ENCODE peak calls at places on chromosomes 1 and 21, in seven cellular contexts. A, E, X, N, L, T and V are unnamed samples.
A peak's percentile ranks its signal among the peaks of the same experiment; 100 is the strongest.

GRCh38 chr1:90295534-90295933 is 300.6 kb downstream of the ZNF326 start:
- DNase-seq in A (no peak), E (no peak), X (no peak), N (no peak), L (no peak), T (no peak), V (no peak)

GRCh38 chr1:209653915-209654351 is 1.7 kb upstream of the LAMB3 start:
- DNase-seq in A (no peak), E (no peak), X (no peak), N (no peak), L (no peak), T (no peak), V (no peak)

GRCh38 chr1:231636157-231636556 is 9.6 kb downstream of the DISC1 start:
- DNase-seq in A (peak; percentile 10), E (peak; percentile 81), X (peak; percentile 37), N (no peak), L (no peak), T (no peak), V (no peak)

GRCh38 chr1:229710746-229711145 is 84.7 kb downstream of the URB2 start:
- DNase-seq in A (no peak), E (no peak), X (no peak), N (no peak), L (no peak), T (no peak), V (no peak)

GRCh38 chr1:223143760-223144248 is 756 bp upstream of the TLR5 start:
- DNase-seq in A (peak; percentile 5), E (no peak), X (peak; percentile 79), N (no peak), L (peak; percentile 89), T (peak; percentile 13), V (no peak)

GRCh38 chr1:40153073-40153770 is 8.0 kb upstream of the RLF start:
- DNase-seq in A (peak; percentile 33), E (peak; percentile 74), X (no peak), N (no peak), L (peak; percentile 85), T (no peak), V (no peak)

GRCh38 chr21:35611752-35612151 is 448.6 kb downstream of the SETD4 start:
- DNase-seq in A (no peak), E (peak; percentile 21), X (no peak), N (no peak), L (peak; percentile 6), T (no peak), V (no peak)

GRCh38 chr1:110390096-110390495 is 730 bp downstream of the SLC16A4 start:
- DNase-seq in A (no peak), E (peak; percentile 96), X (peak; percentile 69), N (no peak), L (no peak), T (no peak), V (peak; percentile 37)

GRCh38 chr1:156885314-156885713 is 8.2 kb upstream of the PEAR1 start:
- DNase-seq in A (no peak), E (no peak), X (no peak), N (no peak), L (no peak), T (no peak), V (no peak)

GRCh38 chr1:154626456-154627246 is 18.7 kb upstream of the ADAR start:
- DNase-seq in A (no peak), E (no peak), X (no peak), N (no peak), L (peak; percentile 41), T (no peak), V (no peak)

GRCh38 chr1:154344977-154345837 is 19.9 kb downstream of the ATP8B2 start:
- DNase-seq in A (no peak), E (peak; percentile 66), X (no peak), N (peak; percentile 57), L (no peak), T (peak; percentile 69), V (peak; percentile 40)

GRCh38 chr1:83626603-83627002 is 372.3 kb downstream of the TTLL7 start:
- DNase-seq in A (peak; percentile 57), E (no peak), X (no peak), N (no peak), L (no peak), T (no peak), V (no peak)

GRCh38 chr1:210989949-210990348 is 144.0 kb downstream of the KCNH1 start:
- DNase-seq in A (no peak), E (no peak), X (no peak), N (no peak), L (no peak), T (no peak), V (no peak)

GRCh38 chr1:174850726-174851125 is 149.0 kb upstream of the CACYBP start:
- DNase-seq in A (no peak), E (no peak), X (no peak), N (no peak), L (no peak), T (no peak), V (no peak)

GRCh38 chr1:11952455-11953109 is 18.1 kb downstream of the PLOD1 start:
- DNase-seq in A (no peak), E (no peak), X (no peak), N (no peak), L (no peak), T (no peak), V (no peak)

GRCh38 chr21:42381347-42381984 is 14.4 kb downstream of the TMPRSS3 start:
- DNase-seq in A (no peak), E (peak; percentile 43), X (no peak), N (no peak), L (peak; percentile 45), T (no peak), V (no peak)

GRCh38 chr1:15452216-15452615 is 4.3 kb upstream of the CELA2A start:
- DNase-seq in A (no peak), E (no peak), X (no peak), N (no peak), L (no peak), T (no peak), V (no peak)

GRCh38 chr1:35768350-35769187 is 1.2 kb downstream of the CLSPN start:
- DNase-seq in A (peak; percentile 14), E (peak; percentile 26), X (no peak), N (no peak), L (no peak), T (no peak), V (no peak)

GRCh38 chr1:91613594-91613993 is 112.9 kb downstream of the CDC7 start:
- DNase-seq in A (no peak), E (no peak), X (no peak), N (no peak), L (no peak), T (no peak), V (no peak)

GRCh38 chr21:44612029-44612486 is at the start of gene KRTAP10-8:
- DNase-seq in A (no peak), E (no peak), X (no peak), N (no peak), L (no peak), T (no peak), V (no peak)

GRCh38 chr1:69196071-69196470 is 371.7 kb upstream of the LRRC7 start:
- DNase-seq in A (no peak), E (no peak), X (no peak), N (no peak), L (no peak), T (no peak), V (no peak)

GRCh38 chr1:43552813-43553212 is 22.1 kb downstream of the PTPRF start:
- DNase-seq in A (no peak), E (no peak), X (peak; percentile 82), N (no peak), L (no peak), T (no peak), V (no peak)

GRCh38 chr1:119453021-119453420 is 38.1 kb downstream of the HSD3B2 start:
- DNase-seq in A (no peak), E (peak; percentile 34), X (peak; percentile 13), N (no peak), L (no peak), T (no peak), V (no peak)

GRCh38 chr1:203121186-203122015 is 6.1 kb upstream of the ADORA1 start:
- DNase-seq in A (no peak), E (no peak), X (no peak), N (no peak), L (peak; percentile 72), T (no peak), V (no peak)

GRCh38 chr21:27532081-27532480 is 565.2 kb upstream of the ADAMTS5 start:
- DNase-seq in A (no peak), E (peak; percentile 61), X (no peak), N (no peak), L (no peak), T (no peak), V (no peak)

GRCh38 chr1:175369696-175370095 is 177.1 kb upstream of the KIAA0040 start:
- DNase-seq in A (no peak), E (no peak), X (no peak), N (no peak), L (no peak), T (no peak), V (no peak)

GRCh38 chr1:11688506-11688905 is 3.0 kb upstream of the DRAXIN start:
- DNase-seq in A (no peak), E (no peak), X (no peak), N (no peak), L (no peak), T (no peak), V (no peak)

GRCh38 chr1:233647083-233647482 is 33.2 kb downstream of the KCNK1 start:
- DNase-seq in A (no peak), E (peak; percentile 33), X (no peak), N (no peak), L (no peak), T (no peak), V (no peak)

GRCh38 chr1:41102208-41102607 is 80.7 kb upstream of the SLFNL1 start:
- DNase-seq in A (no peak), E (peak; percentile 95), X (peak; percentile 91), N (no peak), L (no peak), T (no peak), V (peak; percentile 88)

GRCh38 chr1:87794788-87795614 is 466.3 kb downstream of the LMO4 start:
- DNase-seq in A (no peak), E (peak; percentile 86), X (no peak), N (no peak), L (no peak), T (no peak), V (no peak)

GRCh38 chr21:31743712-31744111 is 11.8 kb upstream of the SCAF4 start:
- DNase-seq in A (no peak), E (no peak), X (no peak), N (no peak), L (no peak), T (no peak), V (no peak)